ENCODE peak calls at places on chromosome 19, in six cellular contexts. A is colonic mucosa, H is mammary epithelial cell, T is fibroblast of lung, S is GM23248, Q is neural progenitor cell. L is an unnamed sample. For H3K9me3, the result is how much of the 10 kb centered on the place peaks cover.

GRCh38 chr19:17450264-17451075 is 2.0 kb upstream of the TMEM221 start:
- DNase-seq in A (no peak), H (peak), T (no peak), S (no peak), Q (no peak), L (no peak)

GRCh38 chr19:48512504-48513288 is 1.1 kb upstream of the LMTK3 start:
- DNase-seq in A (no peak), H (no peak), T (no peak), S (no peak), Q (peak), L (no peak)

GRCh38 chr19:49515767-49516166 is 3.3 kb downstream of the FCGRT start:
- DNase-seq in A (no peak), H (no peak), T (no peak), S (no peak), Q (no peak), L (no peak)

GRCh38 chr19:34560229-34560628 is 78.7 kb downstream of the WTIP start:
- DNase-seq in A (no peak), H (no peak), T (no peak), S (no peak), Q (no peak), L (no peak)

GRCh38 chr19:15291089-15291488 is 41.2 kb downstream of the BRD4 start:
- DNase-seq in A (no peak), H (peak), T (peak), S (peak), Q (no peak), L (no peak)

GRCh38 chr19:11175920-11176319 is 20.3 kb upstream of the SPC24 start:
- DNase-seq in A (no peak), H (no peak), T (no peak), S (no peak), Q (no peak), L (no peak)

GRCh38 chr19:2392366-2392765 is 32.3 kb downstream of the TMPRSS9 start:
- DNase-seq in A (no peak), H (no peak), T (no peak), S (no peak), Q (no peak), L (no peak)

GRCh38 chr19:3480383-3481091 is at the start of gene SMIM24:
- DNase-seq in A (peak), H (no peak), T (no peak), S (no peak), Q (no peak), L (no peak)

GRCh38 chr19:11092181-11092538 is 2.9 kb downstream of the LDLR start:
- DNase-seq in A (no peak), H (peak), T (peak), S (peak), Q (no peak), L (peak)

GRCh38 chr19:10874019-10874418 is 2.7 kb downstream of the CARM1 start:
- DNase-seq in A (peak), H (no peak), T (no peak), S (no peak), Q (no peak), L (no peak)

GRCh38 chr19:14385492-14385891 is 4.2 kb downstream of the ADGRE5 start:
- DNase-seq in A (no peak), H (no peak), T (no peak), S (no peak), Q (no peak), L (no peak)

GRCh38 chr19:11265785-11266236 is 3.5 kb upstream of the DOCK6 start:
- DNase-seq in A (peak), H (peak), T (peak), S (peak), Q (no peak), L (peak)

GRCh38 chr19:50003810-50004419 is 21.3 kb downstream of the VRK3 start:
- DNase-seq in A (no peak), H (peak), T (peak), S (peak), Q (no peak), L (peak)

GRCh38 chr19:4773047-4773640 is 18.4 kb upstream of the FEM1A start:
- DNase-seq in A (no peak), H (no peak), T (no peak), S (no peak), Q (no peak), L (no peak)

GRCh38 chr19:39943586-39943985 is 9.2 kb upstream of the FCGBP start:
- DNase-seq in A (no peak), H (no peak), T (no peak), S (no peak), Q (no peak), L (no peak)

GRCh38 chr19:37669336-37669963 is 14.2 kb upstream of the ZFP30 start:
- DNase-seq in A (no peak), H (no peak), T (peak), S (no peak), Q (no peak), L (no peak)
- H3K9me3 ChIP-seq in A (under half), H (under half), T (under half), S (under half), Q (under half), L (half or more)

DNA sequence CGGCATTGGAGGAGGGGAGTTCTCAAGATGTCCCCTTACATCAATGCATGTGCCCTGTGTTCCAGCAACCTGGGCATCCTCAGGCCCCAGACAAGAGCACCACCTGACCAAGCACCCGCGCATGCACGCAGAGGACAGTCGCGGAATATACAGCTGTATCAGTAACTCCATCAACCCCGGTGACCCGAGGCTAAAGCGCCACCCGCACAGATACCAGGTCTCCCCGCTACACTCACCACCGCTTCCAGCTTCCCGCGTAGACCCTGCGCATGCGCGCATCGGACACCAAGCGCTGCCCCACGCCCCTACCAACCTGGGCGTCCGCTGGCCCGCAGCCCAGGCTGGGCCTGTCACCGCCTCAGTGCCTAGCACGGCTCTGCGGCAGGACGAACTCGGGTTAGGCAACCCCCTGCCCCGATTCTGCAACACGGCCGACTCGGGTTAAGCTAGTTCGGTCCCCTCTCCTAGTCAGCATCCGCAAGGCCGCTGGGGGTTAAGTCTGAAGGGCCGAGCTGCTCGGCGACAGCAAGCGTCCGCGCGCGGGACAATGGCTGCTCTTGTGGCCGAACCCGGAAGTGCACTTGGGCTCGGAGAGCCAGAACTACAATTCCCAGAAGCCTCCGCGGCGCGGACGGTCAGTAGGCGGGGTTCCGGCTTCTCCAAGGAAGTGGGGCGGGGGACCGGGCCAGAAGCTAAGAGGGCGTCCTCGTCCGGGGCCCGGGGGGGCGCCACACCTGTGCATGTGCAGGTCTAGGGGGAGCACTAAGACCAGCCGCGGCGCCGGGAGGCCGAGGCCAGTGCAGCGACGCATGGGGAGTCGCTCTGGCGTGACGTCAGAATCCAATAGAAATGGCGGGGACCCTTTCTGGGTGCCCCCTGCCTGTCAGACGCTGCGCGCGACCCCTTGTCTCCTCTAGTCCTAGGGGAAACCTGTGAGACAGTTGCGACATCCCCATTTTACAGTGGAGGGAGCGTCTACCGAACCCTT is at the start of gene ZNF180:
- DNase-seq in A (peak), H (peak), T (peak), S (peak), Q (peak), L (peak)
- H3K9ac ChIP-seq in A (peak), H (peak), T (peak), S (peak), Q (peak), L (peak)

DNA sequence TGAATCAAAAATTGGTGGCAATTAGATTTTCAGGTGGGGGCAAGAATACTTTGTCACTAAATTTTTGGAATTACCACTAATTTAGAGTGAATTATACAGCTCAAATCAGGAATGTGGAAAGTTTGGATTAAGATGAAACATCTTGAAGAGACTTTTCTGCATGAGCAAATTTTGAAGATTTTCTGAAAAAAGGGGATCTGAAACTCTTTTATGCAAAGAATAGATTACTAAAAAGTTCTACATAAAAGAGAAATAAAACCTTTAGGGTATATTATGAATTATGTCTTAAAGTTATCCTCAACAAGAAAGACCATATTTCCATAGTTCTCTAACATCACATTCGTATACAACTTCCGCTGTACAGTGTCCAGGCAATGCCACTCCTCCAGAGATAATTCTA is 36.7 kb downstream of the ZNF93 start:
- DNase-seq in A (no peak), H (no peak), T (no peak), S (no peak), Q (no peak), L (no peak)
- H3K9me3 ChIP-seq in A (under half), H (under half), T (under half), S (under half), Q (under half), L (half or more)

GRCh38 chr19:53182202-53182601 is 11.0 kb downstream of the ZNF665 start:
- DNase-seq in A (no peak), H (no peak), T (peak), S (peak), Q (no peak), L (peak)
- H3K9ac ChIP-seq in A (no peak), H (no peak), T (no peak), S (no peak), Q (no peak), L (no peak)

L was measured in adipocyte.